ENCODE peak calls at places on chromosomes 13 and 19, in five cellular contexts. C is GM03348; T is mesothelial cell of epicardium; K is stimulated activated CD4-positive, alpha-beta T cell treated with anti-CD3 and anti-CD28 coated beads, Interleukin-2, amount 100 ng/mL, for 48 hours; D is foreskin fibroblast. X is an unnamed sample.

GRCh38 chr19:5503598-5503997 is 48.4 kb downstream of the ZNRF4 start:
- DNase-seq in K (no peak), D (no peak), C (no peak), T (no peak), X (no peak)

GRCh38 chr19:41810301-41810700 is 13.9 kb downstream of the CEACAM3 start:
- DNase-seq in K (no peak), D (no peak), T (no peak), C (no peak), X (no peak)

GRCh38 chr13:100495455-100495854 is 93.1 kb downstream of the GGACT start:
- DNase-seq in T (no peak), K (no peak), D (no peak), C (no peak), X (no peak)

GRCh38 chr13:32951580-32951979 is 64.6 kb upstream of the KL start:
- DNase-seq in K (no peak), C (no peak), D (no peak), T (no peak), X (no peak)

GRCh38 chr19:7917292-7918061 is 2.7 kb upstream of the SNAPC2 start:
- DNase-seq in T (peak; percentile 70), D (peak; percentile 66), K (no peak), C (peak; percentile 79), X (peak; percentile 93)

GRCh38 chr13:112346173-112346898 is 29.8 kb upstream of the SPACA7 start:
- DNase-seq in C (no peak), D (no peak), K (no peak), T (peak; percentile 50), X (no peak)

GRCh38 chr13:23748591-23748990 is 140.6 kb downstream of the MIPEP start:
- DNase-seq in K (no peak), T (no peak), D (no peak), C (no peak), X (no peak)

GRCh38 chr19:12922959-12923358 is 3.9 kb upstream of the SYCE2 start:
- DNase-seq in C (no peak), D (no peak), T (no peak), K (no peak), X (no peak)

GRCh38 chr13:113061796-113062425 is 43.7 kb upstream of the F7 start:
- DNase-seq in C (no peak), K (no peak), T (no peak), D (no peak), X (no peak)

GRCh38 chr13:100197591-100198365 is 108.9 kb downstream of the PCCA start:
- DNase-seq in K (no peak), T (no peak), C (no peak), D (no peak), X (no peak)

GRCh38 chr13:93672996-93673395 is 446.4 kb downstream of the GPC6 start:
- DNase-seq in D (no peak), C (no peak), T (no peak), K (no peak), X (no peak)

GRCh38 chr13:91302070-91302469 is 45.4 kb upstream of the MIR17HG start:
- DNase-seq in T (no peak), K (no peak), D (no peak), C (no peak), X (no peak)

GRCh38 chr13:29140277-29140676 is 320.1 kb downstream of the MTUS2 start:
- DNase-seq in C (peak; percentile 35), K (no peak), T (no peak), D (peak; percentile 10), X (no peak)

GRCh38 chr13:112246731-112247470 is 129.3 kb upstream of the SPACA7 start:
- DNase-seq in C (no peak), K (no peak), T (no peak), D (no peak), X (no peak)

GRCh38 chr13:113735750-113736149 is 23.3 kb upstream of the TMEM255B start:
- DNase-seq in K (no peak), T (no peak), D (no peak), C (no peak), X (no peak)

GRCh38 chr19:43765109-43765876 is 10.5 kb upstream of the SMG9 start:
- DNase-seq in T (no peak), D (peak; percentile 97), K (peak; percentile 75), C (peak; percentile 89), X (no peak)

GRCh38 chr13:91572944-91573535 is 174.6 kb downstream of the GPC5 start:
- DNase-seq in K (no peak), T (no peak), D (no peak), C (no peak), X (no peak)

GRCh38 chr19:28168557-28168956 is 1044.4 kb downstream of the UQCRFS1 start:
- DNase-seq in C (no peak), T (no peak), K (no peak), D (no peak), X (no peak)

GRCh38 chr19:3801412-3802096 is 15.4 kb upstream of the MATK start:
- DNase-seq in C (peak; percentile 60), D (no peak), K (peak; percentile 46), T (no peak), X (no peak)

GRCh38 chr19:2728783-2729387 is 7.7 kb upstream of the DIRAS1 start:
- DNase-seq in T (no peak), K (no peak), C (no peak), D (no peak), X (no peak)

GRCh38 chr13:111242585-111242984 is 77.9 kb upstream of the TEX29 start:
- DNase-seq in D (no peak), C (no peak), T (no peak), K (no peak), X (no peak)

GRCh38 chr13:62924395-62924794 is 1508.7 kb upstream of the PCDH20 start:
- DNase-seq in C (no peak), K (no peak), D (no peak), T (no peak), X (no peak)

GRCh38 chr19:21197589-21198295 is 55.9 kb downstream of the ZNF431 start:
- DNase-seq in K (no peak), C (no peak), D (no peak), T (no peak), X (no peak)

GRCh38 chr13:37173214-37173613 is 67.8 kb upstream of the CSNK1A1L start:
- DNase-seq in K (no peak), T (no peak), D (peak; percentile 80), C (peak; percentile 63), X (no peak)

GRCh38 chr19:45668342-45668871 is 386 bp downstream of the GIPR start:
- DNase-seq in C (no peak), K (no peak), T (no peak), D (no peak), X (no peak)

GRCh38 chr19:29665826-29666633 is 769 bp downstream of the PLEKHF1 start:
- DNase-seq in K (no peak), C (peak; percentile 82), T (no peak), D (no peak), X (no peak)

GRCh38 chr13:50805805-50806204 is 37.7 kb downstream of the DLEU7 start:
- DNase-seq in T (no peak), K (no peak), C (no peak), D (no peak), X (no peak)

GRCh38 chr13:31350560-31350959 is 150.8 kb downstream of the B3GLCT start:
- DNase-seq in T (no peak), C (no peak), K (no peak), D (no peak), X (no peak)

GRCh38 chr19:58181902-58182576 is 822 bp upstream of the ZNF274 start:
- DNase-seq in T (no peak), K (peak; percentile 46), C (no peak), D (peak; percentile 7), X (peak; percentile 47)

GRCh38 chr13:74052402-74052928 is 81.7 kb downstream of the KLF12 start:
- DNase-seq in K (no peak), C (no peak), T (no peak), D (no peak), X (no peak)

GRCh38 chr19:45446295-45446694 is 21.5 kb upstream of the FOSB start:
- DNase-seq in T (no peak), K (no peak), C (no peak), D (no peak), X (peak; percentile 54)

GRCh38 chr19:11190501-11190900 is 6.8 kb downstream of the KANK2 start:
- DNase-seq in D (no peak), K (no peak), C (no peak), T (no peak), X (no peak)

GRCh38 chr19:18479964-18480723 is 41.7 kb downstream of the ELL start:
- DNase-seq in T (no peak), K (no peak), D (peak; percentile 62), C (peak; percentile 87), X (no peak)

GRCh38 chr19:45047188-45047797 is 8.4 kb downstream of the CLASRP start:
- DNase-seq in K (no peak), T (no peak), C (no peak), D (no peak), X (no peak)

GRCh38 chr13:27037571-27037970 is 134.0 kb downstream of the USP12 start:
- DNase-seq in K (no peak), D (no peak), T (no peak), C (no peak), X (no peak)